ENCODE peak calls at places on chromosomes 6 and 20, in five cellular contexts. K is fibroblast of lung, S is choroid plexus epithelial cell, G is fibroblast of pulmonary artery, E is GM12865. R is an unnamed sample.

GRCh38 chr6:105775095-105775494 is 311.0 kb upstream of the PRDM1 start:
- DNase-seq in G (no peak), K (no peak), S (no peak), E (no peak), R (no peak)

GRCh38 chr6:83442752-83443151 is 11.9 kb upstream of the ME1 start:
- DNase-seq in K (peak), S (peak), E (no peak), G (peak), R (peak)

GRCh38 chr6:28867078-28867414 is 56.7 kb downstream of the TRIM27 start:
- DNase-seq in E (peak), G (peak), S (peak), K (peak), R (peak)

GRCh38 chr6:3233321-3233720 is 5.9 kb upstream of the TUBB2B start:
- DNase-seq in G (no peak), S (no peak), K (no peak), E (no peak), R (no peak)

GRCh38 chr6:145380186-145380585 is 355.1 kb downstream of the EPM2A start:
- DNase-seq in E (no peak), S (no peak), G (no peak), K (no peak), R (no peak)

GRCh38 chr20:57638173-57638894 is 18.1 kb upstream of the ZBP1 start:
- DNase-seq in E (no peak), S (peak), K (peak), G (peak), R (no peak)

GRCh38 chr20:37986873-37987601 is 46.2 kb downstream of the TTI1 start:
- DNase-seq in E (no peak), S (no peak), G (peak), K (peak), R (peak)

GRCh38 chr20:33187491-33187890 is 19.5 kb downstream of the BPIFA2 start:
- DNase-seq in K (no peak), S (no peak), G (no peak), E (no peak), R (no peak)

GRCh38 chr20:47867831-47868230 is 82.5 kb upstream of the SULF2 start:
- DNase-seq in E (no peak), K (no peak), G (no peak), S (no peak), R (no peak)

GRCh38 chr20:49328790-49329189 is 50.9 kb upstream of the ZNFX1 start:
- DNase-seq in S (no peak), E (no peak), G (no peak), K (no peak), R (no peak)

GRCh38 chr6:132746049-132746448 is 11.7 kb downstream of the VNN2 start:
- DNase-seq in G (no peak), E (no peak), S (no peak), K (no peak), R (no peak)

GRCh38 chr6:170553686-170554085 is 483 bp upstream of the TBP start:
- DNase-seq in K (peak), S (peak), G (peak), E (no peak), R (peak)

GRCh38 chr6:147222160-147222838 is 18.1 kb downstream of the STXBP5 start:
- DNase-seq in G (peak), S (peak), E (peak), K (peak), R (peak)

GRCh38 chr20:33578510-33578909 is 83.6 kb upstream of the C20orf144 start:
- DNase-seq in E (no peak), G (peak), K (peak), S (no peak), R (peak)

GRCh38 chr20:19727251-19727847 is 30.7 kb upstream of the RIN2 start:
- DNase-seq in K (no peak), G (no peak), E (no peak), S (no peak), R (no peak)

GRCh38 chr20:39291301-39291700 is 329.2 kb downstream of the DHX35 start:
- DNase-seq in E (no peak), G (no peak), K (peak), S (no peak), R (no peak)

GRCh38 chr6:43468748-43469681 is 8.4 kb upstream of the TJAP1 start:
- DNase-seq in G (no peak), K (no peak), E (no peak), S (no peak), R (no peak)

GRCh38 chr20:19453781-19454310 is 241.4 kb downstream of the SLC24A3 start:
- DNase-seq in G (no peak), S (no peak), K (no peak), E (no peak), R (no peak)

DNA sequence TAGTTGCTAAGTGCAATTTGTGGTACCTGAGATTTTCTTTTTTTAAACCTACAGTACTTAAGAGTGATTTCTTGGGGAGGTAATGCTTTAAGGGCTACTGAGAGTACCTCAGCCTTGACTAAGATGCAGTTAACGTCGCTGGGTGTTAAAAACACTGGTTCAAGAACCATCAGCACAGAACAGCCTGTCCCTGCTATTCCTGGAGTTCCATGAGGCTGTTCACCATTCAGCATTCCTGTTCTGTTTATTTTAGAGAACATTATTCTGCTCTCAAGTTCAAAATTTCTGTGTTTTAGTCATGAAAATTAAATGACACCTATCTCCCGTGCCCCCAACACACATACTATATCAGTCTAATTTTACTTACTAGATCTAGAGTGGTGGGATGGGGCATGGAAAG is 1.7 kb upstream of the PRELID3B start:
- DNase-seq in S (no peak), G (no peak), K (no peak), E (no peak), R (no peak)
- H3K4me3 ChIP-seq in S (no peak), G (no peak), K (no peak), E (no peak), R (no peak)

DNA sequence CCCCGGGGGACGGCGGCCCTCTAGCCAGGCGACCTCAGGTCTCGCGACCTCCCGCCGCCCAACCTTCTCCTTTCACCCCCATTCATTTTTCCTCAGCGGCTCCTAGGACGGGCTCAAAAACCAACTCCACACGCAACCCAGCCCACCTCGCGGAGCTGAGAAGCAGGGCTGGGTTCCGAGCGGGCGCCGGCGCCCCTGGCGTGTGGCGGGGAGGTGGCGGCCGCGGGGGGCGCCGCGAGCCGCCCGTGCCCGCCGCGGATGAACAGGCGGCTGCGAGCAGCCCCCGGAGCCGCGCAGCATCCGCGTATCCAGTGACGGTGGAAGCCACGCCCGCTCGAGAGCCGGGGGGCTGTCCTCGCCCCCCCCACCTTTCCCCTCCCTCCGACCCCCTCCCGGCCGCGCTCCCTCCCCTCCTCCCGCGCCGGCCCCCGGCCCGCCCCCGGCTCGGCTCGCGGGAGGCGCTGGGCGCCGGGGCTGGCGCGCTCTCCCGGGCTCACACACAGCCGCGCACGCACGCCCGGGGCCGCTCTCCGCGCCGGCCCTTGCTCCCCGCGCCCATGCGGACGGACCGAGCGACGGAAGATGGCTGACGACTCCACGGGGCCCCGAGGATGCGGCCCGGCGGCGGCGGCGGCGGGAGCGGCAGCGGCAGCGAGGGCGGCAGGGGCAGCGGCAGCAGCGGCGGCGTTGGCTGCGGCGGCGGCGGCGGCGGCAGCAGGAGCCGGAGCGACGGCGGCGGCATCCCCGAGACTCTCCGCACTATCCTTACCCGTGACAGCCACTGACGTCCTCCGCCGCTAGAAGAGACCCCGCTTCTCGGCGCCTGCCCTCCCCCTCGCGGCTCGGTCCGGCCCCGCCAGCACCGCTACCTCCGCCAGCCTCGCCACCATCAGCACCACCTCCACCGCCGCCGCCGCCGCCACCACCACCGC is at the start of gene SOBP:
- DNase-seq in G (peak), K (no peak), E (peak), S (peak), R (peak)
- TF ChIP-seq CTCF in G (no peak), K (no peak), E (peak), S (no peak), R (no peak)

DNA sequence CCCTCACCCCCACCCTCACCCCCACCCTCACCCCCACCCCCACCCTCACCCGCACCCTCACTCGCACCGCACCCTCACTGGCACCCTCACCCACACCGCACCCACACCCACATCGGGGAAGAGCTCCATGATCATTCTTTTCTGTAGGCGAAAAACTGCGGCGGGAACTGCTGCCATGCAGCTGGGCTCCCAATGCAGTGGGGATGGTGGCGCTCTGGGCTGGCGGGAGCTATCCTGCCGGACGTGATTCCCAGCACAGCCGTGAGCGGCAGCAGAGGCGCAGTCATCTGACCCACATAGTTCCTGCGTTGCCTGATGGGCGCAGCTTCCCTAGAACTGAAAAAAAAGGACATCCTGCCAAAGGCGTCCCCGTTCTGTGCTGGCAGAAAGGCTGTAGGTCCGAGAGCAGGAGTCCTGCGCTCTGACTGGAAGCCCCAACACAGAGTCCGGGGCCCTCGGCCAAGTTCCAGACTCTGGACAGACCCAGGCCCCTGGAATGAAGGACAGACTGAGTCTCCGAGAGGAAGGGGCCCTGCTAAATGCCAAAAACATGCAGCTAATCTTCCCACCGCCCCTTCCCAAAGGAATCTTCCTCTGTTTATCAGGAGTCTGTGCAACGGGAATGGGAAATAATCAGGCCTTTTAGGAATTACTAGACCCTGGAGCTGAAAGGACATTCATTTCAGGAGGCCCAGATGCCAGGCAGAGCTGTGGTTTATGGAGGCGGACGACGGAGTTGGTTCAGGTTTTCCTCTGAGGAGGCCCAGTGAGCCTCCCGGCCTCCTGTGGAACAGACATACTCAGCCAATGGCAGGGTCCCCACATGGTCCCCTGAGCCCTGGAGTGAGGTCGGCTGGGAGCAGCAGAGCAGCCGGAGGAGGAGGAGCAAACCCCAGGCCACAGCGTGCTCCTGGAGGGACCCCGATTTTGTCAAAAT is 14.1 kb upstream of the TCFL5 start:
- DNase-seq in E (no peak), K (peak), S (peak), G (peak), R (peak)
- H3K4me3 ChIP-seq in E (no peak), K (no peak), S (no peak), G (no peak), R (peak)

GRCh38 chr6:138038148-138038870 is 68.9 kb downstream of the PERP start:
- DNase-seq in S (no peak), G (no peak), E (peak), K (no peak), R (no peak)

GRCh38 chr6:138034229-138034628 is 73.0 kb downstream of the PERP start:
- DNase-seq in E (no peak), G (no peak), K (no peak), S (no peak), R (no peak)

GRCh38 chr6:138035070-138035469 is 72.1 kb downstream of the PERP start:
- DNase-seq in K (no peak), S (no peak), G (no peak), E (no peak), R (no peak)

GRCh38 chr6:138036955-138037592 is 70.1 kb downstream of the PERP start:
- DNase-seq in K (no peak), E (no peak), G (no peak), S (no peak), R (no peak)

DNA sequence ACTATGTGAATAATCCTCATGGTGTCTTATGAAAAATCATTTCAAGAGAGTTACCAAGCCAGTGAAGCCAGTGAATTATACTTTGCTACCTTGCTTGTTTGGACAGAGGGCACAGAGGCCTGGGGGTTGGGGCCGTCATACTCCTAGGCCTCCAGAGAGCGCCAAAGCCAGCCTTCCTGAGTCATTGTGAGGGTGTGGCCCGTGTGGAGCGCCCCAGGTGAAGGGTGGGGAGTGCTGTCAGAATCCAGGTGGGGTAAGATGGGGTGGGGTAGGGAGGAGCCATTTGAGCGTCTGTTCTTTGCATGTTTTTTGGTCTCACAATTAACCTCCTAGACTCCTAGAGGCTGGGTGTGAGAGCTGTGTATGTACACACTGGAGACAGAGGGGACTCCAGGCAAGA is 71.1 kb downstream of the PERP start:
- DNase-seq in S (no peak), K (no peak), G (no peak), E (no peak), R (no peak)
- TF ChIP-seq CTCF in S (no peak), K (no peak), G (no peak), E (no peak), R (no peak)

DNA sequence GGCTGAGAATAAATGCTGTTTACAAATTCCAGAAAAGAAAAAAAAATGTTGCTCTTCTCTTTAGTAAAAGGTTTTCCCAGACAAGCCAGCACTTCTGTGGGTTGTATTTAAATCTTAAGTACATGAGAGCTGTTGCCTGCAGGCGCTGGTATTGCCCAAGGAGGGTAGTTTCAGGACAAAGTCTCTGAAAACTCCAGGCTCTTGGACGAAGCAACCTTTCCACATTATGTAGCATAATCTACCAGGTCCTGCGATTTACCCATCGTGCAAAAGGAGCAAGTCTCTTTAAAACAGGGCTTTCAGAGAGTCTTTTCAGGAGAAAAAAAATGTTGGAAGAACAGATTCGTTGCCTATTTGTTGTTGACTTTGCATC is 65.6 kb downstream of the PLG start:
- DNase-seq in K (no peak), S (no peak), G (no peak), E (no peak), R (no peak)
- H3K4me3 ChIP-seq in K (no peak), S (no peak), G (no peak), E (no peak), R (no peak)

DNA sequence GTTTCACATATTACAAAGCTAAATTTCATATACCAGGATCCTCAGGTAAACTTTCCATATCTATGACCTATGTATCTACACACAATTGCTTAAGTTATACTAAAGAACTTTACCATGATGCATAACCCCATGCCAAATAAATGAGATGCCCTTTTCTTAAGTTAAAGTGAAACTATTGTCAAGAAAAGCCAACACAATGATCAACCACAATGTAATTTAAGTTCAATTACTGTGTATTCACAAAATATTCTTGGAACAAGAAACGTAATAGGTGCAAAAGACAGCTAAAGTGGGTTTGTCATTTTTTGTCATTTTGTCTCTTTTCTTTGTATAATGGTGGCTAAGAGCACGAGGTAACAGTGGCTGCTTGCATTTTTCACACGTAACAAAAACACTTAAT is 158.0 kb upstream of the SHLD1 start:
- DNase-seq in E (no peak), G (no peak), S (no peak), K (no peak), R (no peak)
- TF ChIP-seq CTCF in E (no peak), G (no peak), S (no peak), K (no peak), R (no peak)

GRCh38 chr20:31476313-31476623 is 1.2 kb downstream of the REM1 start:
- DNase-seq in G (no peak), S (no peak), E (no peak), K (no peak), R (no peak)

GRCh38 chr20:31475472-31476312 is 604 bp downstream of the REM1 start:
- DNase-seq in E (no peak), K (no peak), S (no peak), G (no peak), R (no peak)

GRCh38 chr20:31474097-31474436 is 860 bp downstream of the DEFB124 start:
- DNase-seq in E (peak), G (no peak), K (no peak), S (no peak), R (no peak)

GRCh38 chr20:31473331-31474096 is 1.4 kb downstream of the DEFB124 start:
- DNase-seq in G (peak), K (no peak), S (peak), E (no peak), R (peak)

GRCh38 chr20:31475032-31475431 is at the start of the genes DEFB124 and REM1:
- DNase-seq in K (no peak), E (no peak), G (no peak), S (no peak), R (no peak)
- H3K4me3 ChIP-seq in K (no peak), E (no peak), G (peak), S (no peak), R (peak)

DNA sequence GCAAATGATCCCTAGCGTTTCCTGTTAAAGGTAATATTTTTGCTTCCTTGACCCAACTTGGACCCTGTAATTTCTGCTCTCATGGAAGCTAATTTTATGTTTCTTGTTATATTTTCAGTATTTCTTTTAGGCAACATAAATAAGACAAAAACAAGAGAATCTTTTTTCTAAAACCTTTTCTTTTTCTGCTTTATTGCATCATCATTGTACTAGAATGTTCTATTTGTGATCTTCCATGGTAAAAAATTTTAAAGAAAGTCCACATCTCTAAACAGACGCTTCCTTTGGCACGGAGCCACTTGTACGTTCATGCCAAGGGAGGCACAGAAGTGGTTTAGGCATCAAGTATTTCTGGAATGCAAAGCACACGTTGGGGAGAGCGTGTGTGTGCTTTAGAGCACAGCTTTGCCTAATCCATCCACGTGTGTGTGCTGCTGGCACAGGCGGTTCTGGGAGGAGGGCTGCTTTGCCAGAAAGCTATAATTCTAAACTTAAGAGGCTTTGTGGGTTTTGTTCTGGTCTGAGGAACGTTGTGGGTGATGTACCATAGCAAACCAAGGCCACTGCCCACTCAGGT is 98.3 kb downstream of the SASH1 start:
- DNase-seq in G (peak), S (peak), E (no peak), K (peak), R (peak)
- TF ChIP-seq CTCF in G (no peak), S (no peak), E (no peak), K (no peak), R (no peak)